ENCODE peak calls at places on chromosomes 13 and 19, in seven cellular contexts. One of them, this sample, is unnamed.

GRCh38 chr13:99572921-99573320 is 71.6 kb downstream of the TM9SF2 start:
- DNase-seq in fibroblast of pulmonary artery: peak; percentile 42
- DNase-seq in epithelial cell of proximal tubule: peak; percentile 31
- DNase-seq in body of pancreas: no peak
- DNase-seq in ascending aorta: no peak
- DNase-seq in HFF-Myc: no peak
- DNase-seq in brain microvascular endothelial cell: no peak
- DNase-seq in this sample: no peak

GRCh38 chr13:66106246-66106645 is 1123.9 kb downstream of the PCDH9 start:
- DNase-seq in epithelial cell of proximal tubule: no peak
- DNase-seq in ascending aorta: no peak
- DNase-seq in fibroblast of pulmonary artery: no peak
- DNase-seq in brain microvascular endothelial cell: no peak
- DNase-seq in HFF-Myc: no peak
- DNase-seq in body of pancreas: no peak
- DNase-seq in this sample: no peak

GRCh38 chr19:35267818-35268545 is 780 bp upstream of the USF2 start:
- DNase-seq in HFF-Myc: no peak
- DNase-seq in epithelial cell of proximal tubule: no peak
- DNase-seq in body of pancreas: peak; percentile 78
- DNase-seq in ascending aorta: peak; percentile 84
- DNase-seq in brain microvascular endothelial cell: peak; percentile 11
- DNase-seq in fibroblast of pulmonary artery: peak; percentile 75
- DNase-seq in this sample: peak; percentile 81

GRCh38 chr19:10418281-10419199 is 1.8 kb upstream of the PDE4A start:
- DNase-seq in brain microvascular endothelial cell: no peak
- DNase-seq in HFF-Myc: no peak
- DNase-seq in epithelial cell of proximal tubule: no peak
- DNase-seq in body of pancreas: no peak
- DNase-seq in ascending aorta: no peak
- DNase-seq in fibroblast of pulmonary artery: no peak
- DNase-seq in this sample: no peak

GRCh38 chr13:27203854-27204253 is 32.2 kb upstream of the USP12 start:
- DNase-seq in HFF-Myc: no peak
- DNase-seq in epithelial cell of proximal tubule: no peak
- DNase-seq in fibroblast of pulmonary artery: peak; percentile 50
- DNase-seq in brain microvascular endothelial cell: no peak
- DNase-seq in ascending aorta: no peak
- DNase-seq in body of pancreas: no peak
- DNase-seq in this sample: no peak

GRCh38 chr19:3224346-3225325 is at the start of gene CELF5:
- DNase-seq in HFF-Myc: no peak
- DNase-seq in ascending aorta: no peak
- DNase-seq in brain microvascular endothelial cell: no peak
- DNase-seq in fibroblast of pulmonary artery: peak; percentile 11
- DNase-seq in epithelial cell of proximal tubule: no peak
- DNase-seq in body of pancreas: peak; percentile 55
- DNase-seq in this sample: peak; percentile 53

GRCh38 chr13:34247596-34247995 is 429.6 kb downstream of the RFC3 start:
- DNase-seq in HFF-Myc: no peak
- DNase-seq in fibroblast of pulmonary artery: no peak
- DNase-seq in body of pancreas: no peak
- DNase-seq in epithelial cell of proximal tubule: no peak
- DNase-seq in brain microvascular endothelial cell: no peak
- DNase-seq in ascending aorta: no peak
- DNase-seq in this sample: no peak

GRCh38 chr13:111093634-111094033 is 21.5 kb upstream of the ARHGEF7 start:
- DNase-seq in epithelial cell of proximal tubule: no peak
- DNase-seq in body of pancreas: no peak
- DNase-seq in fibroblast of pulmonary artery: no peak
- DNase-seq in ascending aorta: no peak
- DNase-seq in brain microvascular endothelial cell: no peak
- DNase-seq in HFF-Myc: no peak
- DNase-seq in this sample: no peak

GRCh38 chr19:7494416-7495098 is 5.7 kb upstream of the PEX11G start:
- DNase-seq in body of pancreas: peak; percentile 85
- DNase-seq in HFF-Myc: no peak
- DNase-seq in brain microvascular endothelial cell: peak; percentile 43
- DNase-seq in fibroblast of pulmonary artery: peak; percentile 21
- DNase-seq in epithelial cell of proximal tubule: no peak
- DNase-seq in ascending aorta: no peak
- DNase-seq in this sample: no peak

GRCh38 chr19:27974082-27974513 is 1238.9 kb downstream of the UQCRFS1 start:
- DNase-seq in epithelial cell of proximal tubule: no peak
- DNase-seq in ascending aorta: no peak
- DNase-seq in fibroblast of pulmonary artery: peak; percentile 29
- DNase-seq in body of pancreas: peak; percentile 41
- DNase-seq in brain microvascular endothelial cell: peak; percentile 4
- DNase-seq in HFF-Myc: no peak
- DNase-seq in this sample: peak; percentile 9

GRCh38 chr13:35914662-35915061 is 216.5 kb downstream of the DCLK1 start:
- DNase-seq in HFF-Myc: no peak
- DNase-seq in ascending aorta: no peak
- DNase-seq in epithelial cell of proximal tubule: no peak
- DNase-seq in brain microvascular endothelial cell: no peak
- DNase-seq in fibroblast of pulmonary artery: no peak
- DNase-seq in body of pancreas: no peak
- DNase-seq in this sample: no peak

GRCh38 chr13:73585236-73585635 is 526.4 kb downstream of the KLF5 start:
- DNase-seq in body of pancreas: no peak
- DNase-seq in epithelial cell of proximal tubule: no peak
- DNase-seq in brain microvascular endothelial cell: no peak
- DNase-seq in ascending aorta: no peak
- DNase-seq in HFF-Myc: no peak
- DNase-seq in fibroblast of pulmonary artery: no peak
- DNase-seq in this sample: no peak

GRCh38 chr19:14096272-14096992 is 5.9 kb upstream of the SAMD1 start:
- DNase-seq in brain microvascular endothelial cell: no peak
- DNase-seq in fibroblast of pulmonary artery: no peak
- DNase-seq in ascending aorta: no peak
- DNase-seq in body of pancreas: no peak
- DNase-seq in HFF-Myc: no peak
- DNase-seq in epithelial cell of proximal tubule: no peak
- DNase-seq in this sample: no peak

GRCh38 chr19:14101003-14101545 is 10.5 kb upstream of the SAMD1 start:
- DNase-seq in epithelial cell of proximal tubule: no peak
- DNase-seq in body of pancreas: no peak
- DNase-seq in fibroblast of pulmonary artery: no peak
- DNase-seq in brain microvascular endothelial cell: no peak
- DNase-seq in ascending aorta: no peak
- DNase-seq in HFF-Myc: no peak
- DNase-seq in this sample: no peak

GRCh38 chr19:14094854-14095253 is 4.3 kb upstream of the SAMD1 start:
- DNase-seq in ascending aorta: no peak
- DNase-seq in HFF-Myc: no peak
- DNase-seq in epithelial cell of proximal tubule: no peak
- DNase-seq in brain microvascular endothelial cell: no peak
- DNase-seq in body of pancreas: no peak
- DNase-seq in fibroblast of pulmonary artery: no peak
- DNase-seq in this sample: no peak

GRCh38 chr19:14093117-14093784 is 2.7 kb upstream of the SAMD1 start:
- DNase-seq in brain microvascular endothelial cell: no peak
- DNase-seq in body of pancreas: no peak
- DNase-seq in HFF-Myc: no peak
- DNase-seq in epithelial cell of proximal tubule: no peak
- DNase-seq in fibroblast of pulmonary artery: no peak
- DNase-seq in ascending aorta: no peak
- DNase-seq in this sample: no peak

DNA sequence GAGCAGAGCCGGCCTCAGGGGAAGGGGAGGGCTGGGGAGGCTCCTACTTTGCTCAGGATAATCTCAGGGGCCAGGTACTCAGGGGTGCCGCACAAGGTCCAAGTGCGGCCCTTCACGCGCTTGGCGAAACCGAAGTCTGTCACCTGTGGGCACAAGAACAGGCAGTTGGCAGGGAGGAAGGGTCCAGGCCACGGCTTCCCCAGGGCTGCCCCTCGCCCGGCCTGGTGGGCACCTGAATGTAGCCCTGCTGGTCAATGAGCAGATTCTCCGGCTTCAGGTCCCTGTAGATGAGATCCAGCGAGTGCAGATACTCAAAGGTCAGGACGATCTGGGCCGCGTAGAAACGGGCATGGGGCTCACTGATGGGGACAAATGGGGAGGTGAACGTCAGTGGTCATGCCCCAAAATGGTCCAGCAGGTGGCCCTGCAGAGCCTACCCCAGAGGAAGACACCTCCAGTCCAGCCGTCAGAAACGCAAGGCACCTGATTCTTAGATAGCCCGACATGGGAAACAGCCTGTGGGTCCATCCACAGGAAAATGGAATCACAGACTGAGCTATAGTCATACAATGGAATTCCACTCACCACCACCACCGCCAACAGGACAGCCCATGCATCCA is 7.1 kb upstream of the SAMD1 start:
- DNase-seq in brain microvascular endothelial cell: no peak
- DNase-seq in fibroblast of pulmonary artery: no peak
- DNase-seq in HFF-Myc: no peak
- DNase-seq in epithelial cell of proximal tubule: no peak
- DNase-seq in ascending aorta: no peak
- DNase-seq in body of pancreas: no peak
- DNase-seq in this sample: no peak
- TF ChIP-seq CTCF in brain microvascular endothelial cell: peak; percentile 28
- TF ChIP-seq CTCF in fibroblast of pulmonary artery: peak; percentile 24
- TF ChIP-seq CTCF in HFF-Myc: peak; percentile 16
- TF ChIP-seq CTCF in epithelial cell of proximal tubule: peak; percentile 32
- TF ChIP-seq CTCF in ascending aorta: peak; percentile 9
- TF ChIP-seq CTCF in body of pancreas: no peak
- TF ChIP-seq CTCF in this sample: no peak

GRCh38 chr19:15779756-15780476 is 7.5 kb upstream of the OR10H5 start:
- DNase-seq in body of pancreas: peak; percentile 80
- DNase-seq in epithelial cell of proximal tubule: no peak
- DNase-seq in brain microvascular endothelial cell: no peak
- DNase-seq in HFF-Myc: no peak
- DNase-seq in fibroblast of pulmonary artery: peak; percentile 13
- DNase-seq in ascending aorta: peak; percentile 91
- DNase-seq in this sample: peak; percentile 61
- H3K4me3 ChIP-seq in body of pancreas: no peak overlapping the region
- H3K4me3 ChIP-seq in epithelial cell of proximal tubule: no peak overlapping the region
- H3K4me3 ChIP-seq in brain microvascular endothelial cell: no peak overlapping the region
- H3K4me3 ChIP-seq in HFF-Myc: no peak overlapping the region
- H3K4me3 ChIP-seq in fibroblast of pulmonary artery: no peak overlapping the region
- H3K4me3 ChIP-seq in ascending aorta: peak overlapping the region; percentile 27
- H3K4me3 ChIP-seq in this sample: no peak overlapping the region

GRCh38 chr13:102945324-102945815 is 99.5 kb downstream of the ERCC5 start:
- DNase-seq in ascending aorta: no peak
- DNase-seq in body of pancreas: no peak
- DNase-seq in fibroblast of pulmonary artery: no peak
- DNase-seq in epithelial cell of proximal tubule: no peak
- DNase-seq in brain microvascular endothelial cell: no peak
- DNase-seq in HFF-Myc: no peak
- DNase-seq in this sample: no peak

GRCh38 chr13:102951808-102952207 is 106.0 kb downstream of the ERCC5 start:
- DNase-seq in body of pancreas: no peak
- DNase-seq in ascending aorta: no peak
- DNase-seq in HFF-Myc: no peak
- DNase-seq in brain microvascular endothelial cell: no peak
- DNase-seq in epithelial cell of proximal tubule: no peak
- DNase-seq in fibroblast of pulmonary artery: no peak
- DNase-seq in this sample: no peak

GRCh38 chr13:102944821-102945220 is 99.0 kb downstream of the ERCC5 start:
- DNase-seq in epithelial cell of proximal tubule: no peak
- DNase-seq in HFF-Myc: no peak
- DNase-seq in ascending aorta: no peak
- DNase-seq in fibroblast of pulmonary artery: no peak
- DNase-seq in brain microvascular endothelial cell: no peak
- DNase-seq in body of pancreas: no peak
- DNase-seq in this sample: no peak

GRCh38 chr13:102948006-102948405 is 102.2 kb downstream of the ERCC5 start:
- DNase-seq in epithelial cell of proximal tubule: no peak
- DNase-seq in HFF-Myc: no peak
- DNase-seq in brain microvascular endothelial cell: no peak
- DNase-seq in fibroblast of pulmonary artery: peak; percentile 16
- DNase-seq in ascending aorta: no peak
- DNase-seq in body of pancreas: no peak
- DNase-seq in this sample: no peak
- TF ChIP-seq CTCF in epithelial cell of proximal tubule: no peak
- TF ChIP-seq CTCF in HFF-Myc: no peak
- TF ChIP-seq CTCF in brain microvascular endothelial cell: no peak
- TF ChIP-seq CTCF in fibroblast of pulmonary artery: no peak
- TF ChIP-seq CTCF in ascending aorta: no peak
- TF ChIP-seq CTCF in body of pancreas: peak; percentile 13
- TF ChIP-seq CTCF in this sample: no peak

GRCh38 chr19:39842693-39843435 is 3.3 kb downstream of the FBL start:
- DNase-seq in brain microvascular endothelial cell: no peak
- DNase-seq in fibroblast of pulmonary artery: no peak
- DNase-seq in HFF-Myc: no peak
- DNase-seq in body of pancreas: no peak
- DNase-seq in ascending aorta: no peak
- DNase-seq in epithelial cell of proximal tubule: no peak
- DNase-seq in this sample: no peak

GRCh38 chr19:39845172-39845571 is 1.0 kb downstream of the FBL start:
- DNase-seq in epithelial cell of proximal tubule: no peak
- DNase-seq in brain microvascular endothelial cell: no peak
- DNase-seq in ascending aorta: no peak
- DNase-seq in fibroblast of pulmonary artery: no peak
- DNase-seq in body of pancreas: no peak
- DNase-seq in HFF-Myc: no peak
- DNase-seq in this sample: no peak

GRCh38 chr19:39846176-39846677 is at the start of gene FBL:
- DNase-seq in epithelial cell of proximal tubule: no peak
- DNase-seq in HFF-Myc: peak; percentile 69
- DNase-seq in brain microvascular endothelial cell: peak; percentile 79
- DNase-seq in ascending aorta: peak; percentile 97
- DNase-seq in body of pancreas: peak; percentile 98
- DNase-seq in fibroblast of pulmonary artery: peak; percentile 93
- DNase-seq in this sample: peak; percentile 98

GRCh38 chr19:39845621-39846175 is 481 bp downstream of the FBL start:
- DNase-seq in body of pancreas: no peak
- DNase-seq in brain microvascular endothelial cell: no peak
- DNase-seq in fibroblast of pulmonary artery: no peak
- DNase-seq in ascending aorta: no peak
- DNase-seq in HFF-Myc: no peak
- DNase-seq in epithelial cell of proximal tubule: no peak
- DNase-seq in this sample: no peak

DNA sequence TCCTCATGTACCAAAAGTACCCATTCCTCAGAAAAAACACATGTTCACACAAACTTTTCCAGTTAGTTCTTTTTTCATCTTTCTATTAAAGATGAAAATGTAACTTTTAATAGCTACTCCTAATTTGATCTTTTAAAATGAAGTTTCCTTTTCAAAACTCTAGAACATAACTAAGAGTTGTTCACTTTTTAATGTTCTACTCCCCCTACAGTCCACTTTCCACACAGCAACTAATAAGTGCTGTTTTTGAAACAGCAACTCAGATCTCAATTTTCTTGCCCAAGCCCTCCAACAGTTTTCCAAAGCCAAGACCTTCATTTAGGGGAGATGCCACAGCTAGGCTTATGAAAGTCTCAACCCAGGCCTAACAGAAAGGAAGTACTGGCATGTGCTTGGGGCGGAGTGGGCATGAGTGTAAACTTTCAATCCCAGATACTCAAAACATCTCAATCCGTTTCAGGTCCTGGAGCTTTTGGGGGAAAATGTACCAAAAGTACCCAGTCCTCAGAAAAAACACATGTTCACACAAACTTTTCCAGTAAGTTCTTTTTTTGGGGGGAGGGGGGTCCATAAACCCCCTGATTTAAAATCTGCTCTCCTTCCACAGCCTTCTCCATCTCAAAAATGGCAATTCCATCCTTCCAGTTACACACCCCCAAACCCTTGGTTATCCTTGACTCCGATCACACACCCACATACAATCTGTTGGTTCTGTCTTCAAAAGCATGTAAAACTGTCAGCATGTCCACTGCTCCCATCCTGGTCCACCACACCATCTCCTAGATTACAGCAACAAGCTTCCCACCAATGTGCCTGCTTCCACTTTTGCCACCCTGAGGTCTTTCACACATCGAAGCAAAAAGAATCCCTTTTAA is 2.0 kb downstream of the FBL start:
- DNase-seq in ascending aorta: no peak
- DNase-seq in body of pancreas: no peak
- DNase-seq in fibroblast of pulmonary artery: peak; percentile 73
- DNase-seq in brain microvascular endothelial cell: peak; percentile 40
- DNase-seq in epithelial cell of proximal tubule: no peak
- DNase-seq in HFF-Myc: no peak
- DNase-seq in this sample: no peak
- H3K4me3 ChIP-seq in ascending aorta: no peak overlapping the region
- H3K4me3 ChIP-seq in body of pancreas: no peak overlapping the region
- H3K4me3 ChIP-seq in fibroblast of pulmonary artery: peak overlapping the region; percentile 93
- H3K4me3 ChIP-seq in brain microvascular endothelial cell: no peak overlapping the region
- H3K4me3 ChIP-seq in epithelial cell of proximal tubule: no peak overlapping the region
- H3K4me3 ChIP-seq in HFF-Myc: peak overlapping the region; percentile 91
- H3K4me3 ChIP-seq in this sample: no peak overlapping the region